ENCODE peak calls at places on chromosomes 3 and 15, in four cellular contexts. V is cardiac muscle cell, U is GM13976, O is PC-3. Y is an unnamed sample.

GRCh38 chr3:17891139-17891850 is 148.9 kb upstream of the TBC1D5 start:
- DNase-seq in V (no peak), U (no peak), O (peak; percentile 72), Y (no peak)

GRCh38 chr15:75731248-75732100 is 18.8 kb upstream of the CSPG4 start:
- DNase-seq in U (peak; percentile 19), V (no peak), O (no peak), Y (no peak)

GRCh38 chr3:134867277-134867676 is 72.2 kb downstream of the EPHB1 start:
- DNase-seq in V (no peak), U (no peak), O (no peak), Y (peak; percentile 55)

GRCh38 chr3:16467368-16467767 is 46.1 kb downstream of the RFTN1 start:
- DNase-seq in O (no peak), V (no peak), U (peak; percentile 59), Y (no peak)

GRCh38 chr3:112111785-112112402 is 21.2 kb downstream of the GCSAM start:
- DNase-seq in V (peak; percentile 80), U (peak; percentile 66), O (peak; percentile 89), Y (no peak)

GRCh38 chr3:167909443-167910287 is 174.1 kb downstream of the SERPINI1 start:
- DNase-seq in O (no peak), V (peak; percentile 23), U (no peak), Y (no peak)

GRCh38 chr3:43378066-43378935 is 92.0 kb downstream of the SNRK start:
- DNase-seq in O (peak; percentile 71), V (peak; percentile 45), U (peak; percentile 78), Y (no peak)

GRCh38 chr3:193946945-193947344 is 189.0 kb upstream of the HES1 start:
- DNase-seq in V (no peak), U (no peak), O (peak; percentile 82), Y (no peak)

GRCh38 chr3:123154346-123154985 is 47.3 kb upstream of the SEC22A start:
- DNase-seq in V (no peak), U (no peak), O (no peak), Y (no peak)

GRCh38 chr15:70088887-70089691 is 8.6 kb downstream of the TLE3 start:
- DNase-seq in O (no peak), V (peak; percentile 93), U (no peak), Y (peak; percentile 78)

GRCh38 chr15:51181905-51182304 is 87.2 kb upstream of the TNFAIP8L3 start:
- DNase-seq in U (no peak), V (no peak), O (no peak), Y (no peak)

GRCh38 chr15:100842756-100843730 is 36.6 kb upstream of the ALDH1A3 start:
- DNase-seq in U (no peak), V (no peak), O (peak; percentile 25), Y (no peak)

GRCh38 chr3:52532838-52533622 is 627 bp downstream of the NT5DC2 start:
- DNase-seq in U (peak; percentile 71), V (peak; percentile 63), O (peak; percentile 20), Y (peak; percentile 77)

GRCh38 chr3:160040181-160040580 is 51.5 kb downstream of the IL12A start:
- DNase-seq in V (no peak), U (no peak), O (no peak), Y (no peak)

GRCh38 chr3:125351814-125352456 is 23.2 kb downstream of the ZNF148 start:
- DNase-seq in O (peak; percentile 47), U (no peak), V (no peak), Y (no peak)

GRCh38 chr15:43302155-43302554 is 28.2 kb downstream of the LCMT2 start:
- DNase-seq in V (no peak), O (no peak), U (no peak), Y (no peak)

GRCh38 chr15:32886441-32886840 is 168.6 kb downstream of the GREM1 start:
- DNase-seq in O (no peak), V (peak; percentile 32), U (no peak), Y (no peak)

GRCh38 chr15:91981802-91982201 is 128.3 kb downstream of the SLCO3A1 start:
- DNase-seq in O (no peak), U (no peak), V (no peak), Y (no peak)

GRCh38 chr3:188807002-188807401 is 364.8 kb upstream of the TPRG1 start:
- DNase-seq in U (no peak), O (no peak), V (no peak), Y (no peak)

GRCh38 chr3:122786067-122786466 is 7.6 kb downstream of the HSPBAP1 start:
- DNase-seq in O (peak; percentile 82), U (no peak), V (no peak), Y (no peak)

GRCh38 chr15:74901612-74902063 is 5.0 kb downstream of the FAM219B start:
- DNase-seq in O (peak; percentile 86), U (peak; percentile 80), V (peak; percentile 62), Y (no peak)